ENCODE peak calls at places on chromosomes 5 and 9, in seven cellular contexts. One of them, this sample, is unnamed.
A peak's percentile ranks its signal among the peaks of the same experiment; 100 is the strongest.

GRCh38 chr9:78985084-78985738 is 586.6 kb upstream of the TLE4 start:
- DNase-seq in neuronal stem cell: no peak
- DNase-seq in IMR-90: peak; percentile 44
- DNase-seq in H1: no peak
- DNase-seq in trophoblast cell: peak; percentile 13
- DNase-seq in mesenchymal stem cell: no peak
- DNase-seq in mesendoderm: no peak
- DNase-seq in this sample: no peak

GRCh38 chr5:143180751-143181150 is 222.7 kb downstream of the NR3C1 start:
- DNase-seq in neuronal stem cell: no peak
- DNase-seq in IMR-90: no peak
- DNase-seq in H1: no peak
- DNase-seq in trophoblast cell: no peak
- DNase-seq in mesenchymal stem cell: no peak
- DNase-seq in mesendoderm: no peak
- DNase-seq in this sample: no peak

GRCh38 chr5:86866036-86866435 is 248.3 kb downstream of the COX7C start:
- DNase-seq in neuronal stem cell: no peak
- DNase-seq in IMR-90: no peak
- DNase-seq in H1: no peak
- DNase-seq in trophoblast cell: no peak
- DNase-seq in mesenchymal stem cell: no peak
- DNase-seq in mesendoderm: no peak
- DNase-seq in this sample: no peak

GRCh38 chr5:31692561-31693221 is 53.8 kb downstream of the PDZD2 start:
- DNase-seq in neuronal stem cell: no peak
- DNase-seq in IMR-90: no peak
- DNase-seq in H1: no peak
- DNase-seq in trophoblast cell: no peak
- DNase-seq in mesenchymal stem cell: no peak
- DNase-seq in mesendoderm: no peak
- DNase-seq in this sample: no peak

GRCh38 chr5:44885903-44886302 is 77.2 kb downstream of the MRPS30 start:
- DNase-seq in neuronal stem cell: no peak
- DNase-seq in IMR-90: no peak
- DNase-seq in H1: no peak
- DNase-seq in trophoblast cell: no peak
- DNase-seq in mesenchymal stem cell: peak; percentile 28
- DNase-seq in mesendoderm: no peak
- DNase-seq in this sample: no peak

GRCh38 chr5:94197970-94198369 is 420.4 kb downstream of the KIAA0825 start:
- DNase-seq in neuronal stem cell: no peak
- DNase-seq in IMR-90: no peak
- DNase-seq in H1: no peak
- DNase-seq in trophoblast cell: no peak
- DNase-seq in mesenchymal stem cell: no peak
- DNase-seq in mesendoderm: no peak
- DNase-seq in this sample: no peak

GRCh38 chr5:129018836-129019235 is 53.5 kb downstream of the SLC27A6 start:
- DNase-seq in neuronal stem cell: no peak
- DNase-seq in IMR-90: no peak
- DNase-seq in H1: no peak
- DNase-seq in trophoblast cell: no peak
- DNase-seq in mesenchymal stem cell: no peak
- DNase-seq in mesendoderm: peak; percentile 54
- DNase-seq in this sample: no peak

GRCh38 chr5:40578501-40579451 is 100.9 kb upstream of the PTGER4 start:
- DNase-seq in neuronal stem cell: no peak
- DNase-seq in IMR-90: peak; percentile 46
- DNase-seq in H1: no peak
- DNase-seq in trophoblast cell: no peak
- DNase-seq in mesenchymal stem cell: peak; percentile 8
- DNase-seq in mesendoderm: no peak
- DNase-seq in this sample: no peak

GRCh38 chr9:114278881-114279570 is 43.9 kb upstream of the ORM1 start:
- DNase-seq in neuronal stem cell: no peak
- DNase-seq in IMR-90: peak; percentile 51
- DNase-seq in H1: peak; percentile 28
- DNase-seq in trophoblast cell: peak; percentile 90
- DNase-seq in mesenchymal stem cell: peak; percentile 85
- DNase-seq in mesendoderm: peak; percentile 40
- DNase-seq in this sample: no peak

GRCh38 chr5:142215915-142216681 is 107.5 kb downstream of the NDFIP1 start:
- DNase-seq in neuronal stem cell: no peak
- DNase-seq in IMR-90: peak; percentile 98
- DNase-seq in H1: no peak
- DNase-seq in trophoblast cell: no peak
- DNase-seq in mesenchymal stem cell: peak; percentile 96
- DNase-seq in mesendoderm: peak; percentile 59
- DNase-seq in this sample: no peak

GRCh38 chr5:117590944-117591343 is 1016.3 kb upstream of the SEMA6A start:
- DNase-seq in neuronal stem cell: no peak
- DNase-seq in IMR-90: peak; percentile 8
- DNase-seq in H1: no peak
- DNase-seq in trophoblast cell: no peak
- DNase-seq in mesenchymal stem cell: peak; percentile 17
- DNase-seq in mesendoderm: peak; percentile 56
- DNase-seq in this sample: no peak

GRCh38 chr5:1386274-1386717 is 41.4 kb upstream of the CLPTM1L start:
- DNase-seq in neuronal stem cell: peak; percentile 48
- DNase-seq in IMR-90: no peak
- DNase-seq in H1: peak; percentile 69
- DNase-seq in trophoblast cell: peak; percentile 62
- DNase-seq in mesenchymal stem cell: peak; percentile 8
- DNase-seq in mesendoderm: peak; percentile 33
- DNase-seq in this sample: peak; percentile 69

GRCh38 chr5:181236954-181237641 is 6.6 kb downstream of the RACK1 start:
- DNase-seq in neuronal stem cell: no peak
- DNase-seq in IMR-90: no peak
- DNase-seq in H1: no peak
- DNase-seq in trophoblast cell: no peak
- DNase-seq in mesenchymal stem cell: no peak
- DNase-seq in mesendoderm: no peak
- DNase-seq in this sample: no peak

GRCh38 chr5:147483197-147483790 is 26.6 kb downstream of the DPYSL3 start:
- DNase-seq in neuronal stem cell: no peak
- DNase-seq in IMR-90: peak; percentile 48
- DNase-seq in H1: no peak
- DNase-seq in trophoblast cell: no peak
- DNase-seq in mesenchymal stem cell: no peak
- DNase-seq in mesendoderm: no peak
- DNase-seq in this sample: no peak

GRCh38 chr5:178143901-178144300 is 9.8 kb downstream of the NHP2 start:
- DNase-seq in neuronal stem cell: no peak
- DNase-seq in IMR-90: peak; percentile 59
- DNase-seq in H1: no peak
- DNase-seq in trophoblast cell: no peak
- DNase-seq in mesenchymal stem cell: no peak
- DNase-seq in mesendoderm: no peak
- DNase-seq in this sample: no peak

GRCh38 chr5:172766287-172767104 is 4.5 kb downstream of the DUSP1 start:
- DNase-seq in neuronal stem cell: no peak
- DNase-seq in IMR-90: peak; percentile 94
- DNase-seq in H1: no peak
- DNase-seq in trophoblast cell: peak; percentile 88
- DNase-seq in mesenchymal stem cell: peak; percentile 98
- DNase-seq in mesendoderm: peak; percentile 34
- DNase-seq in this sample: no peak

GRCh38 chr9:38024036-38024681 is 44.9 kb downstream of the SHB start:
- DNase-seq in neuronal stem cell: no peak
- DNase-seq in IMR-90: peak; percentile 94
- DNase-seq in H1: no peak
- DNase-seq in trophoblast cell: peak; percentile 94
- DNase-seq in mesenchymal stem cell: peak; percentile 92
- DNase-seq in mesendoderm: peak; percentile 77
- DNase-seq in this sample: peak; percentile 43

GRCh38 chr5:148849461-148849860 is 23.1 kb downstream of the ADRB2 start:
- DNase-seq in neuronal stem cell: no peak
- DNase-seq in IMR-90: no peak
- DNase-seq in H1: no peak
- DNase-seq in trophoblast cell: no peak
- DNase-seq in mesenchymal stem cell: no peak
- DNase-seq in mesendoderm: no peak
- DNase-seq in this sample: no peak

GRCh38 chr5:78320461-78320860 is 26.0 kb upstream of the AP3B1 start:
- DNase-seq in neuronal stem cell: no peak
- DNase-seq in IMR-90: peak; percentile 69
- DNase-seq in H1: no peak
- DNase-seq in trophoblast cell: no peak
- DNase-seq in mesenchymal stem cell: peak; percentile 29
- DNase-seq in mesendoderm: peak; percentile 32
- DNase-seq in this sample: no peak

GRCh38 chr9:87115790-87116189 is 168.5 kb upstream of the GAS1 start:
- DNase-seq in neuronal stem cell: no peak
- DNase-seq in IMR-90: peak; percentile 28
- DNase-seq in H1: no peak
- DNase-seq in trophoblast cell: no peak
- DNase-seq in mesenchymal stem cell: no peak
- DNase-seq in mesendoderm: no peak
- DNase-seq in this sample: no peak

DNA sequence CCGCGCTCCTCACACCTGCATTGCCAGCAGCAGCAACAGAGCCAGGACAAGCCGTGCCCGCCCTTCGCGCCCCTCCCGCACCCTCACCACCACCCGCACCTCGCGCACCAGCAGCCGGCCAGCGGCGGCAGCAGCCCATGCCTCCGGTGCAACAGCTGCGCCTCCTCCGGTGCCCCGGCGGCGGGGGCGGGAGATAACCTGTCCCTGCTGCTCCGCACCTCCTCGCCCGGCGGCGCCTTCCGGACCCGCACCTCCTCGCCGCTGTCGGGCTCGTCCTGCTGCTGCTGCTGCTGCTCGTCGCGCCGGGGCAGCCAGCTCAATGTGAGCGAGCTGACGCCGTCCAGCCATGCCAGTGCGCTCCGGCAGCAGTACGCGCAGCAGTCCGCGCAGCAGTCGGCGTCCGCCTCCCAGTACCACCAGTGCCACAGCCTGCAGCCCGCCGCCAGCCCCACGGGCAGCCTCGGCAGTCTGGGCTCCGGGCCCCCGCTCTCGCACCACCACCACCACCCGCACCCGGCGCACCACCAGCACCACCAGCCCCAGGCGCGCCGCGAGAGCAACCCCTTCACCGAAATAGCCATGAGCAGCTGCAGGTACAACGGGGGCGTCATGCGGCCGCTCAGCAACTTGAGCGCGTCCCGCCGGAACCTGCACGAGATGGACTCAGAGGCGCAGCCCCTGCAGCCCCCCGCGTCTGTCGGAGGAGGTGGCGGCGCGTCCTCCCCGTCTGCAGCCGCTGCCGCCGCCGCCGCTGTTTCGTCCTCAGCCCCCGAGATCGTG is 517 bp downstream of the KCNN2 start:
- DNase-seq in neuronal stem cell: peak; percentile 75
- DNase-seq in IMR-90: peak; percentile 38
- DNase-seq in H1: peak; percentile 91
- DNase-seq in trophoblast cell: peak; percentile 0
- DNase-seq in mesenchymal stem cell: peak; percentile 47
- DNase-seq in mesendoderm: peak; percentile 76
- DNase-seq in this sample: no peak
- H2BK120ac ChIP-seq in neuronal stem cell: no peak overlapping the region
- H2BK120ac ChIP-seq in IMR-90: no peak overlapping the region
- H2BK120ac ChIP-seq in H1: no peak overlapping the region
- H2BK120ac ChIP-seq in trophoblast cell: no peak overlapping the region
- H2BK120ac ChIP-seq in mesenchymal stem cell: no peak overlapping the region
- H2BK120ac ChIP-seq in mesendoderm: no peak overlapping the region
- H2BK120ac ChIP-seq in this sample: no peak overlapping the region

GRCh38 chr5:127958421-127959011 is 125.0 kb upstream of the SLC12A2 start:
- DNase-seq in neuronal stem cell: no peak
- DNase-seq in IMR-90: no peak
- DNase-seq in H1: no peak
- DNase-seq in trophoblast cell: no peak
- DNase-seq in mesenchymal stem cell: no peak
- DNase-seq in mesendoderm: no peak
- DNase-seq in this sample: no peak
- H2BK120ac ChIP-seq in neuronal stem cell: no peak overlapping the region
- H2BK120ac ChIP-seq in IMR-90: no peak overlapping the region
- H2BK120ac ChIP-seq in H1: no peak overlapping the region
- H2BK120ac ChIP-seq in trophoblast cell: no peak overlapping the region
- H2BK120ac ChIP-seq in mesenchymal stem cell: no peak overlapping the region
- H2BK120ac ChIP-seq in mesendoderm: no peak overlapping the region
- H2BK120ac ChIP-seq in this sample: no peak overlapping the region

DNA sequence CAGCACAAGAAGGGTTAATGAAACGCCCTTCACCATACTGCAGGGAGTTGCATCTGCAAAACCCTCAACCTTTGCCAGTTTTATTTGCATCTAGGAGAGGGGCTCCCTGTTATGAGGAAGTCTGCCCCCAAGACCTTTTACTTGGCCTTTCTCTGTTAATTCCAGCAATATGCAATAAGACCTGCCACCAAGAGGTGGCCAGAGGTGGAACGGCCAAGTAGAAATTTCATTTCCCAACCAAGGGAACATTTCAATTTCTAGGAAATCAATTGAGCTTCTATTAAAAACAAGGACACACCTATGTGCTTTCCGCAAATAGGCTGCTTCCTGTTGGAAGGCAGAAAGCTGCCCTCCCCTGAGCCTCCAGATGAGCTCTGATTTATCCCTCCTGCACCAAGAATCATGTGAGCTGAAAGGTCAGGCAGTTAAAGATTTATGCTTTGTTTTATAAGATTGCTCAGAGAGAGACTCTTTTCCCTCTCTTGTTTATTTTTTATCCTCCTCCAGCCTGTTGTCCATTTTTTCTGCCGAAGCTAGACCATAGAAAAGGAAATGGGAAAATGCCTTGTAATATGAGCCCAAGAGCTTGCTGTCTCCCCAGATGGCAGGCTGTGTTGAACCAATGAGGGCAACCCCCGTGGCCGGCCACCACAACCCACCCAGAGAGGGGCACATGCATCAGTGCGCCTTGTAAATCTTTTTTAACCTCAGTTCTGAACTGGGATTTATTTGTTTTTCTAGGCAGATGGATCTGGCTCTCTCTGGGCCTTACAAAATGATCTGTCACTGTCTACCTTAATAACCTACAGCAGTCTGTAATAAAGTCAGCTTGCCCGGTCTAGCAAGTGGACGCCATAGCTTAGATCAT is 572.8 kb downstream of the TLE1 start:
- DNase-seq in neuronal stem cell: no peak
- DNase-seq in IMR-90: peak; percentile 47
- DNase-seq in H1: no peak
- DNase-seq in trophoblast cell: no peak
- DNase-seq in mesenchymal stem cell: peak; percentile 61
- DNase-seq in mesendoderm: no peak
- DNase-seq in this sample: no peak
- H2BK120ac ChIP-seq in neuronal stem cell: no peak overlapping the region
- H2BK120ac ChIP-seq in IMR-90: no peak overlapping the region
- H2BK120ac ChIP-seq in H1: no peak overlapping the region
- H2BK120ac ChIP-seq in trophoblast cell: no peak overlapping the region
- H2BK120ac ChIP-seq in mesenchymal stem cell: peak overlapping the region; percentile 67
- H2BK120ac ChIP-seq in mesendoderm: no peak overlapping the region
- H2BK120ac ChIP-seq in this sample: no peak overlapping the region

DNA sequence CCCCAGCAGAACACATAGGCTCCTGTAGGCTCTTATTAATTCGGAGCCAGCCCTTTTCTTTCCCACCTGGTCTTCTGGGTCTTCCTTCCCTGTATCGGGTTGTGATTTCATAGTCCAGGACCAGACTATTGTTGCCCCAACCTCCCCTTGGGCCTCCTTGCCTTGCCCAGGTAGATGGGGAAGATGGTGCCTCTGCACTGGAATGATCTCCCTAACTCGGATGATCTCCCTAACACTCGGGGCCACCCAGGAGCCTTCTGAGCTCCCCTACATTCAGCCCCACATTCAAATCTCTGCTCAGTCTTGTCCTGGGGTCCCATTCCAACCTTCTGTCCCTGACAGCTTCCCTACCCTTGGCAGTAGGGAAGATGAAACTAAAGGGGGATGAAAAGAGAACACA is 2.7 kb upstream of the IRF1 start:
- DNase-seq in neuronal stem cell: no peak
- DNase-seq in IMR-90: no peak
- DNase-seq in H1: no peak
- DNase-seq in trophoblast cell: no peak
- DNase-seq in mesenchymal stem cell: no peak
- DNase-seq in mesendoderm: no peak
- DNase-seq in this sample: no peak
- H2BK120ac ChIP-seq in neuronal stem cell: no peak overlapping the region
- H2BK120ac ChIP-seq in IMR-90: peak overlapping the region; percentile 21
- H2BK120ac ChIP-seq in H1: no peak overlapping the region
- H2BK120ac ChIP-seq in trophoblast cell: no peak overlapping the region
- H2BK120ac ChIP-seq in mesenchymal stem cell: no peak overlapping the region
- H2BK120ac ChIP-seq in mesendoderm: no peak overlapping the region
- H2BK120ac ChIP-seq in this sample: no peak overlapping the region